ENCODE peak calls at places on chromosomes 3 and 15, in eight cellular contexts. One of them, this sample, is unnamed.

GRCh38 chr3:119937229-119937628 is 155.3 kb downstream of the NR1I2 start:
- DNase-seq in Panc1: no peak
- DNase-seq in CD8-positive, alpha-beta T cell: peak
- DNase-seq in IMR-90: peak
- DNase-seq in breast epithelium: no peak
- DNase-seq in astrocyte: peak
- DNase-seq in RWPE1: no peak
- DNase-seq in cardiac fibroblast: no peak
- DNase-seq in this sample: no peak

GRCh38 chr3:193962986-193963683 is 172.8 kb upstream of the HES1 start:
- DNase-seq in CD8-positive, alpha-beta T cell: no peak
- DNase-seq in Panc1: no peak
- DNase-seq in astrocyte: peak
- DNase-seq in breast epithelium: no peak
- DNase-seq in cardiac fibroblast: no peak
- DNase-seq in RWPE1: no peak
- DNase-seq in IMR-90: no peak
- DNase-seq in this sample: peak

GRCh38 chr15:36407647-36408046 is 171.8 kb upstream of the CDIN1 start:
- DNase-seq in astrocyte: peak
- DNase-seq in cardiac fibroblast: peak
- DNase-seq in RWPE1: peak
- DNase-seq in CD8-positive, alpha-beta T cell: no peak
- DNase-seq in Panc1: no peak
- DNase-seq in breast epithelium: no peak
- DNase-seq in IMR-90: peak
- DNase-seq in this sample: peak

GRCh38 chr15:65056868-65057548 is 10.8 kb downstream of the RASL12 start:
- DNase-seq in breast epithelium: no peak
- DNase-seq in CD8-positive, alpha-beta T cell: no peak
- DNase-seq in Panc1: no peak
- DNase-seq in IMR-90: peak
- DNase-seq in RWPE1: peak
- DNase-seq in astrocyte: peak
- DNase-seq in cardiac fibroblast: peak
- DNase-seq in this sample: no peak

GRCh38 chr3:59189561-59190338 is 139.9 kb upstream of the CFAP20DC start:
- DNase-seq in cardiac fibroblast: no peak
- DNase-seq in Panc1: no peak
- DNase-seq in astrocyte: no peak
- DNase-seq in RWPE1: no peak
- DNase-seq in CD8-positive, alpha-beta T cell: no peak
- DNase-seq in breast epithelium: no peak
- DNase-seq in IMR-90: peak
- DNase-seq in this sample: no peak

GRCh38 chr15:49715213-49715612 is 94.4 kb downstream of the DTWD1 start:
- DNase-seq in IMR-90: no peak
- DNase-seq in RWPE1: no peak
- DNase-seq in cardiac fibroblast: no peak
- DNase-seq in Panc1: no peak
- DNase-seq in astrocyte: no peak
- DNase-seq in CD8-positive, alpha-beta T cell: no peak
- DNase-seq in breast epithelium: no peak
- DNase-seq in this sample: no peak

GRCh38 chr3:47323431-47324277 is 40.9 kb downstream of the KLHL18 start:
- DNase-seq in RWPE1: peak
- DNase-seq in CD8-positive, alpha-beta T cell: no peak
- DNase-seq in IMR-90: peak
- DNase-seq in astrocyte: peak
- DNase-seq in breast epithelium: no peak
- DNase-seq in Panc1: no peak
- DNase-seq in cardiac fibroblast: peak
- DNase-seq in this sample: no peak

GRCh38 chr3:45546636-45547201 is 47.8 kb upstream of the LIMD1 start:
- DNase-seq in RWPE1: no peak
- DNase-seq in cardiac fibroblast: no peak
- DNase-seq in IMR-90: no peak
- DNase-seq in Panc1: no peak
- DNase-seq in astrocyte: no peak
- DNase-seq in CD8-positive, alpha-beta T cell: peak
- DNase-seq in breast epithelium: no peak
- DNase-seq in this sample: no peak

GRCh38 chr3:171342200-171342599 is 118.0 kb downstream of the TNIK start:
- DNase-seq in CD8-positive, alpha-beta T cell: no peak
- DNase-seq in cardiac fibroblast: no peak
- DNase-seq in breast epithelium: no peak
- DNase-seq in Panc1: no peak
- DNase-seq in RWPE1: no peak
- DNase-seq in astrocyte: no peak
- DNase-seq in IMR-90: no peak
- DNase-seq in this sample: no peak

GRCh38 chr3:160641675-160642330 is 35.2 kb upstream of the ARL14 start:
- DNase-seq in cardiac fibroblast: peak
- DNase-seq in RWPE1: peak
- DNase-seq in astrocyte: peak
- DNase-seq in IMR-90: peak
- DNase-seq in breast epithelium: no peak
- DNase-seq in CD8-positive, alpha-beta T cell: no peak
- DNase-seq in Panc1: no peak
- DNase-seq in this sample: peak

GRCh38 chr3:40012381-40012780 is 203.0 kb downstream of the MYRIP start:
- DNase-seq in cardiac fibroblast: no peak
- DNase-seq in Panc1: no peak
- DNase-seq in IMR-90: no peak
- DNase-seq in CD8-positive, alpha-beta T cell: no peak
- DNase-seq in breast epithelium: no peak
- DNase-seq in astrocyte: no peak
- DNase-seq in RWPE1: no peak
- DNase-seq in this sample: no peak

GRCh38 chr15:69660658-69661405 is 208.2 kb downstream of the RPLP1 start:
- DNase-seq in RWPE1: no peak
- DNase-seq in astrocyte: no peak
- DNase-seq in cardiac fibroblast: no peak
- DNase-seq in breast epithelium: no peak
- DNase-seq in Panc1: no peak
- DNase-seq in CD8-positive, alpha-beta T cell: no peak
- DNase-seq in IMR-90: no peak
- DNase-seq in this sample: no peak

GRCh38 chr3:134809412-134810051 is 14.5 kb downstream of the EPHB1 start:
- DNase-seq in breast epithelium: no peak
- DNase-seq in CD8-positive, alpha-beta T cell: no peak
- DNase-seq in astrocyte: no peak
- DNase-seq in RWPE1: no peak
- DNase-seq in Panc1: no peak
- DNase-seq in cardiac fibroblast: no peak
- DNase-seq in IMR-90: no peak
- DNase-seq in this sample: no peak

GRCh38 chr3:154969366-154969765 is 110.8 kb upstream of the MME start:
- DNase-seq in IMR-90: peak
- DNase-seq in RWPE1: no peak
- DNase-seq in CD8-positive, alpha-beta T cell: no peak
- DNase-seq in Panc1: no peak
- DNase-seq in cardiac fibroblast: no peak
- DNase-seq in breast epithelium: no peak
- DNase-seq in astrocyte: no peak
- DNase-seq in this sample: peak

GRCh38 chr3:64932666-64933342 is 245.0 kb upstream of the ADAMTS9 start:
- DNase-seq in breast epithelium: no peak
- DNase-seq in IMR-90: no peak
- DNase-seq in Panc1: no peak
- DNase-seq in RWPE1: no peak
- DNase-seq in CD8-positive, alpha-beta T cell: no peak
- DNase-seq in cardiac fibroblast: no peak
- DNase-seq in astrocyte: no peak
- DNase-seq in this sample: no peak

GRCh38 chr3:171646357-171647133 is 163.7 kb downstream of the PLD1 start:
- DNase-seq in Panc1: peak
- DNase-seq in IMR-90: peak
- DNase-seq in cardiac fibroblast: peak
- DNase-seq in RWPE1: peak
- DNase-seq in astrocyte: peak
- DNase-seq in CD8-positive, alpha-beta T cell: no peak
- DNase-seq in breast epithelium: no peak
- DNase-seq in this sample: peak

GRCh38 chr15:57340673-57341259 is 35.5 kb upstream of the CGNL1 start:
- DNase-seq in breast epithelium: no peak
- DNase-seq in cardiac fibroblast: peak
- DNase-seq in Panc1: peak
- DNase-seq in astrocyte: no peak
- DNase-seq in IMR-90: peak
- DNase-seq in CD8-positive, alpha-beta T cell: peak
- DNase-seq in RWPE1: peak
- DNase-seq in this sample: peak

GRCh38 chr15:34818531-34818930 is 23.2 kb upstream of the ACTC1 start:
- DNase-seq in IMR-90: peak
- DNase-seq in breast epithelium: no peak
- DNase-seq in CD8-positive, alpha-beta T cell: no peak
- DNase-seq in astrocyte: peak
- DNase-seq in Panc1: no peak
- DNase-seq in RWPE1: no peak
- DNase-seq in cardiac fibroblast: no peak
- DNase-seq in this sample: no peak

GRCh38 chr3:12774619-12775018 is 15.6 kb upstream of the TMEM40 start:
- DNase-seq in breast epithelium: no peak
- DNase-seq in IMR-90: no peak
- DNase-seq in cardiac fibroblast: no peak
- DNase-seq in CD8-positive, alpha-beta T cell: no peak
- DNase-seq in Panc1: no peak
- DNase-seq in RWPE1: no peak
- DNase-seq in astrocyte: no peak
- DNase-seq in this sample: no peak
- TF ChIP-seq CTCF in breast epithelium: no peak
- TF ChIP-seq CTCF in IMR-90: no peak
- TF ChIP-seq CTCF in cardiac fibroblast: no peak
- TF ChIP-seq CTCF in CD8-positive, alpha-beta T cell: no peak
- TF ChIP-seq CTCF in Panc1: no peak
- TF ChIP-seq CTCF in RWPE1: no peak
- TF ChIP-seq CTCF in astrocyte: no peak
- TF ChIP-seq CTCF in this sample: no peak

GRCh38 chr15:71571641-71572040 is 238.7 kb upstream of the NR2E3 start:
- DNase-seq in RWPE1: no peak
- DNase-seq in breast epithelium: no peak
- DNase-seq in Panc1: no peak
- DNase-seq in astrocyte: no peak
- DNase-seq in IMR-90: no peak
- DNase-seq in cardiac fibroblast: no peak
- DNase-seq in CD8-positive, alpha-beta T cell: no peak
- DNase-seq in this sample: no peak

GRCh38 chr15:71575474-71576045 is 234.8 kb upstream of the NR2E3 start:
- DNase-seq in IMR-90: no peak
- DNase-seq in RWPE1: no peak
- DNase-seq in astrocyte: no peak
- DNase-seq in Panc1: no peak
- DNase-seq in CD8-positive, alpha-beta T cell: no peak
- DNase-seq in breast epithelium: no peak
- DNase-seq in cardiac fibroblast: peak
- DNase-seq in this sample: no peak

GRCh38 chr15:71570736-71571135 is 239.6 kb upstream of the NR2E3 start:
- DNase-seq in IMR-90: no peak
- DNase-seq in Panc1: no peak
- DNase-seq in breast epithelium: no peak
- DNase-seq in cardiac fibroblast: no peak
- DNase-seq in astrocyte: no peak
- DNase-seq in CD8-positive, alpha-beta T cell: no peak
- DNase-seq in RWPE1: no peak
- DNase-seq in this sample: no peak

GRCh38 chr15:71573599-71573998 is 236.8 kb upstream of the NR2E3 start:
- DNase-seq in IMR-90: no peak
- DNase-seq in breast epithelium: no peak
- DNase-seq in cardiac fibroblast: no peak
- DNase-seq in RWPE1: no peak
- DNase-seq in astrocyte: no peak
- DNase-seq in Panc1: no peak
- DNase-seq in CD8-positive, alpha-beta T cell: no peak
- DNase-seq in this sample: no peak

DNA sequence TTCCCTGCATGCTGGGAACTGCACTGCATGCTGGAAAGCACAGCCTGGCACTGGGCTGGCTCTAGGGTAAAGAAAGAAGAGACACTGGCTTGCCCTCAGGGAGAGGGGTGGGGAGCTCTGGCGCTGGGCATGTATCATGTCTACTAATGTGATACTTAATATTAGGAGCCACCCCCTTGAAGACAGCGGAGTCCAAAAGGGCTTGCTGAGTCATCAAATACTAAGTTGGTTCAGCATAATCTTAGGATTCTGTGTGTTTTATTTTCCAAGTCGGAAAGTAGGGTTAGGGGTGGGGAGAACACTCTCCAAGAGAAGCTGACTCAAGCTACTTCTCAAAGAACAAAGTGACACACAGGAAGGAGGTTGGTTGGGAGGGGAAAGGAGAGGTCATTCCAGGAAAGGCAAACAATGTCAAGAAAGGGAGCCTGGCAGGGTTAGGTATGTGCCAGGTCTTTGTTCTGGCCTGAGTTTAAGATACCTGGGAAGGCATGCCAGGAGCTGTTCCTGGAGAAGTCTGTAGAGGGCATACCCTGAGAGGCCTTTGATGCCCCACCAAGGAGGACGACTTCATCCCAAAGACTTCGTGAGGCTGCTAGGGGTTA is 237.8 kb upstream of the NR2E3 start:
- DNase-seq in breast epithelium: no peak
- DNase-seq in CD8-positive, alpha-beta T cell: no peak
- DNase-seq in astrocyte: peak
- DNase-seq in IMR-90: no peak
- DNase-seq in cardiac fibroblast: peak
- DNase-seq in Panc1: no peak
- DNase-seq in RWPE1: peak
- DNase-seq in this sample: peak
- TF ChIP-seq CTCF in breast epithelium: no peak
- TF ChIP-seq CTCF in CD8-positive, alpha-beta T cell: no peak
- TF ChIP-seq CTCF in astrocyte: no peak
- TF ChIP-seq CTCF in IMR-90: peak
- TF ChIP-seq CTCF in cardiac fibroblast: peak
- TF ChIP-seq CTCF in Panc1: peak
- TF ChIP-seq CTCF in RWPE1: no peak
- TF ChIP-seq CTCF in this sample: no peak

GRCh38 chr3:104610730-104611652 is 755.7 kb upstream of the ALCAM start:
- DNase-seq in IMR-90: no peak
- DNase-seq in cardiac fibroblast: no peak
- DNase-seq in CD8-positive, alpha-beta T cell: no peak
- DNase-seq in RWPE1: no peak
- DNase-seq in breast epithelium: no peak
- DNase-seq in Panc1: no peak
- DNase-seq in astrocyte: no peak
- DNase-seq in this sample: no peak
- TF ChIP-seq CTCF in IMR-90: peak
- TF ChIP-seq CTCF in cardiac fibroblast: peak
- TF ChIP-seq CTCF in CD8-positive, alpha-beta T cell: no peak
- TF ChIP-seq CTCF in RWPE1: no peak
- TF ChIP-seq CTCF in breast epithelium: peak
- TF ChIP-seq CTCF in Panc1: no peak
- TF ChIP-seq CTCF in astrocyte: peak
- TF ChIP-seq CTCF in this sample: no peak

GRCh38 chr3:176647988-176648387 is 549.3 kb downstream of the TBL1XR1 start:
- DNase-seq in breast epithelium: no peak
- DNase-seq in RWPE1: no peak
- DNase-seq in astrocyte: no peak
- DNase-seq in IMR-90: no peak
- DNase-seq in CD8-positive, alpha-beta T cell: no peak
- DNase-seq in cardiac fibroblast: no peak
- DNase-seq in Panc1: no peak
- DNase-seq in this sample: no peak

GRCh38 chr3:176650478-176650877 is 546.8 kb downstream of the TBL1XR1 start:
- DNase-seq in CD8-positive, alpha-beta T cell: no peak
- DNase-seq in astrocyte: peak
- DNase-seq in breast epithelium: no peak
- DNase-seq in RWPE1: peak
- DNase-seq in cardiac fibroblast: peak
- DNase-seq in IMR-90: peak
- DNase-seq in Panc1: no peak
- DNase-seq in this sample: peak

GRCh38 chr3:176651622-176652021 is 545.7 kb downstream of the TBL1XR1 start:
- DNase-seq in astrocyte: no peak
- DNase-seq in Panc1: no peak
- DNase-seq in CD8-positive, alpha-beta T cell: no peak
- DNase-seq in breast epithelium: no peak
- DNase-seq in cardiac fibroblast: peak
- DNase-seq in RWPE1: no peak
- DNase-seq in IMR-90: no peak
- DNase-seq in this sample: peak
- TF ChIP-seq CTCF in astrocyte: no peak
- TF ChIP-seq CTCF in Panc1: peak
- TF ChIP-seq CTCF in CD8-positive, alpha-beta T cell: no peak
- TF ChIP-seq CTCF in breast epithelium: no peak
- TF ChIP-seq CTCF in cardiac fibroblast: no peak
- TF ChIP-seq CTCF in RWPE1: no peak
- TF ChIP-seq CTCF in IMR-90: no peak
- TF ChIP-seq CTCF in this sample: no peak

This sample was measured in foreskin fibroblast.